ENCODE peak calls at places on chromosomes 6 and 20, in four cellular contexts. One of them, this sample, is unnamed.

GRCh38 chr6:156776841-156777576 is at the start of gene ARID1B:
- DNase-seq in HEK293T: peak; percentile 77
- DNase-seq in nephron progenitor cell: peak; percentile 82
- DNase-seq in cardiac muscle cell: peak; percentile 90
- DNase-seq in this sample: peak; percentile 74

GRCh38 chr20:24805456-24806233 is 143.4 kb upstream of the CST7 start:
- DNase-seq in HEK293T: no peak
- DNase-seq in nephron progenitor cell: no peak
- DNase-seq in cardiac muscle cell: no peak
- DNase-seq in this sample: no peak

GRCh38 chr20:62063981-62064787 is 1.5 kb downstream of the TAF4 start:
- DNase-seq in nephron progenitor cell: peak; percentile 40
- DNase-seq in HEK293T: no peak
- DNase-seq in cardiac muscle cell: peak; percentile 56
- DNase-seq in this sample: peak; percentile 11

GRCh38 chr6:127342296-127342945 is 988 bp downstream of the ECHDC1 start:
- DNase-seq in HEK293T: peak; percentile 11
- DNase-seq in cardiac muscle cell: peak; percentile 43
- DNase-seq in nephron progenitor cell: peak; percentile 15
- DNase-seq in this sample: peak; percentile 39

GRCh38 chr20:59400666-59401065 is 100.3 kb downstream of the EDN3 start:
- DNase-seq in cardiac muscle cell: no peak
- DNase-seq in HEK293T: no peak
- DNase-seq in nephron progenitor cell: no peak
- DNase-seq in this sample: no peak

GRCh38 chr20:62010551-62011402 is 54.9 kb downstream of the TAF4 start:
- DNase-seq in HEK293T: peak; percentile 79
- DNase-seq in cardiac muscle cell: peak; percentile 74
- DNase-seq in nephron progenitor cell: peak; percentile 66
- DNase-seq in this sample: peak; percentile 48

GRCh38 chr6:27178860-27179259 is 68.6 kb upstream of the PRSS16 start:
- DNase-seq in cardiac muscle cell: no peak
- DNase-seq in HEK293T: no peak
- DNase-seq in nephron progenitor cell: peak; percentile 11
- DNase-seq in this sample: no peak

GRCh38 chr6:11538049-11538798 is 675 bp downstream of the TMEM170B start:
- DNase-seq in HEK293T: peak; percentile 36
- DNase-seq in nephron progenitor cell: peak; percentile 62
- DNase-seq in cardiac muscle cell: peak; percentile 56
- DNase-seq in this sample: peak; percentile 33

GRCh38 chr20:10307359-10307735 is 88.7 kb downstream of the SNAP25 start:
- DNase-seq in nephron progenitor cell: no peak
- DNase-seq in HEK293T: no peak
- DNase-seq in cardiac muscle cell: no peak
- DNase-seq in this sample: no peak

GRCh38 chr6:148085651-148086321 is 256.9 kb upstream of the SASH1 start:
- DNase-seq in cardiac muscle cell: no peak
- DNase-seq in nephron progenitor cell: no peak
- DNase-seq in HEK293T: no peak
- DNase-seq in this sample: no peak

GRCh38 chr20:41509801-41510200 is 108.4 kb downstream of the CHD6 start:
- DNase-seq in HEK293T: no peak
- DNase-seq in cardiac muscle cell: no peak
- DNase-seq in nephron progenitor cell: no peak
- DNase-seq in this sample: no peak

GRCh38 chr20:24855848-24856247 is 93.2 kb upstream of the CST7 start:
- DNase-seq in cardiac muscle cell: no peak
- DNase-seq in nephron progenitor cell: no peak
- DNase-seq in HEK293T: no peak
- DNase-seq in this sample: no peak

GRCh38 chr6:134619077-134619476 is 301.2 kb upstream of the SGK1 start:
- DNase-seq in nephron progenitor cell: no peak
- DNase-seq in HEK293T: no peak
- DNase-seq in cardiac muscle cell: no peak
- DNase-seq in this sample: no peak

GRCh38 chr6:22980446-22980845 is 411.1 kb downstream of the HDGFL1 start:
- DNase-seq in nephron progenitor cell: no peak
- DNase-seq in cardiac muscle cell: no peak
- DNase-seq in HEK293T: no peak
- DNase-seq in this sample: no peak

GRCh38 chr6:15874821-15875220 is 212.0 kb upstream of the DTNBP1 start:
- DNase-seq in cardiac muscle cell: no peak
- DNase-seq in HEK293T: no peak
- DNase-seq in nephron progenitor cell: no peak
- DNase-seq in this sample: no peak

GRCh38 chr6:163413054-163413344 is 1.5 kb upstream of the QKI start:
- DNase-seq in nephron progenitor cell: no peak
- DNase-seq in HEK293T: no peak
- DNase-seq in cardiac muscle cell: no peak
- DNase-seq in this sample: no peak

GRCh38 chr20:37378785-37379598 is 33.1 kb downstream of the SRC start:
- DNase-seq in nephron progenitor cell: no peak
- DNase-seq in HEK293T: no peak
- DNase-seq in cardiac muscle cell: no peak
- DNase-seq in this sample: no peak

GRCh38 chr6:563863-564262 is 93.0 kb downstream of the HUS1B start:
- DNase-seq in nephron progenitor cell: no peak
- DNase-seq in HEK293T: no peak
- DNase-seq in cardiac muscle cell: no peak
- DNase-seq in this sample: no peak

GRCh38 chr6:158605266-158605878 is 39.2 kb downstream of the DYNLT1 start:
- DNase-seq in nephron progenitor cell: peak; percentile 72
- DNase-seq in HEK293T: peak; percentile 84
- DNase-seq in cardiac muscle cell: peak; percentile 76
- DNase-seq in this sample: peak; percentile 62

GRCh38 chr6:2529217-2529719 is 221.5 kb downstream of the MYLK4 start:
- DNase-seq in nephron progenitor cell: no peak
- DNase-seq in HEK293T: no peak
- DNase-seq in cardiac muscle cell: no peak
- DNase-seq in this sample: no peak

GRCh38 chr6:34412643-34413214 is 13.1 kb downstream of the RPS10 start:
- DNase-seq in HEK293T: no peak
- DNase-seq in nephron progenitor cell: no peak
- DNase-seq in cardiac muscle cell: no peak
- DNase-seq in this sample: no peak

GRCh38 chr6:111462770-111463391 is 20.1 kb downstream of the REV3L start:
- DNase-seq in nephron progenitor cell: no peak
- DNase-seq in cardiac muscle cell: no peak
- DNase-seq in HEK293T: no peak
- DNase-seq in this sample: no peak

GRCh38 chr20:19817017-19817416 is 59.0 kb downstream of the RIN2 start:
- DNase-seq in HEK293T: no peak
- DNase-seq in nephron progenitor cell: no peak
- DNase-seq in cardiac muscle cell: no peak
- DNase-seq in this sample: no peak

GRCh38 chr6:151147118-151147832 is 92.5 kb upstream of the AKAP12 start:
- DNase-seq in nephron progenitor cell: no peak
- DNase-seq in cardiac muscle cell: no peak
- DNase-seq in HEK293T: no peak
- DNase-seq in this sample: no peak

GRCh38 chr6:113067612-113068262 is 720.6 kb downstream of the RFPL4B start:
- DNase-seq in HEK293T: no peak
- DNase-seq in nephron progenitor cell: no peak
- DNase-seq in cardiac muscle cell: no peak
- DNase-seq in this sample: no peak

GRCh38 chr20:2741881-2742280 is 49.3 kb downstream of the EBF4 start:
- DNase-seq in HEK293T: no peak
- DNase-seq in cardiac muscle cell: no peak
- DNase-seq in nephron progenitor cell: no peak
- DNase-seq in this sample: no peak

GRCh38 chr6:166143011-166143410 is 24.6 kb downstream of the TBXT start:
- DNase-seq in nephron progenitor cell: no peak
- DNase-seq in HEK293T: no peak
- DNase-seq in cardiac muscle cell: no peak
- DNase-seq in this sample: no peak

GRCh38 chr6:38080889-38081288 is 261.4 kb downstream of the ZFAND3 start:
- DNase-seq in nephron progenitor cell: no peak
- DNase-seq in cardiac muscle cell: no peak
- DNase-seq in HEK293T: no peak
- DNase-seq in this sample: no peak

GRCh38 chr6:105161411-105161810 is 18.4 kb downstream of the POPDC3 start:
- DNase-seq in cardiac muscle cell: no peak
- DNase-seq in HEK293T: no peak
- DNase-seq in nephron progenitor cell: no peak
- DNase-seq in this sample: no peak

GRCh38 chr6:20877008-20877937 is 343.0 kb downstream of the CDKAL1 start:
- DNase-seq in HEK293T: no peak
- DNase-seq in nephron progenitor cell: no peak
- DNase-seq in cardiac muscle cell: no peak
- DNase-seq in this sample: no peak

GRCh38 chr6:158848441-158848840 is 29.3 kb upstream of the EZR start:
- DNase-seq in cardiac muscle cell: no peak
- DNase-seq in HEK293T: no peak
- DNase-seq in nephron progenitor cell: no peak
- DNase-seq in this sample: no peak

This sample was measured in neuronal stem cell.